ENCODE peak calls at places on chromosomes 1 and 21, in five cellular contexts. F, B, O, A and I are unnamed samples.

GRCh38 chr1:154973344-154974085 is 966 bp upstream of the CKS1B start:
- DNase-seq in F (peak), B (peak), O (peak), A (peak), I (peak)

GRCh38 chr21:44982558-44983244 is 42.9 kb downstream of the SLX9 start:
- DNase-seq in F (no peak), B (no peak), O (no peak), A (peak), I (no peak)

GRCh38 chr1:7434566-7434965 is 336.5 kb upstream of the VAMP3 start:
- DNase-seq in F (no peak), B (no peak), O (no peak), A (no peak), I (no peak)

GRCh38 chr1:22618056-22618455 is 18.4 kb upstream of the C1QA start:
- DNase-seq in F (no peak), B (no peak), O (no peak), A (no peak), I (no peak)

GRCh38 chr1:14929547-14930223 is 223.9 kb upstream of the TMEM51 start:
- DNase-seq in F (no peak), B (peak), O (no peak), A (no peak), I (no peak)

GRCh38 chr1:165862448-165862847 is 35.0 kb downstream of the UCK2 start:
- DNase-seq in F (no peak), B (no peak), O (no peak), A (no peak), I (no peak)

GRCh38 chr1:55338448-55338820 is 123.3 kb upstream of the USP24 start:
- DNase-seq in F (no peak), B (no peak), O (no peak), A (no peak), I (no peak)

GRCh38 chr21:29697555-29698193 is 242.1 kb downstream of the GRIK1 start:
- DNase-seq in F (no peak), B (peak), O (no peak), A (no peak), I (no peak)

GRCh38 chr21:39613029-39613934 is 542 bp downstream of the B3GALT5 start:
- DNase-seq in F (peak), B (no peak), O (no peak), A (no peak), I (no peak)

GRCh38 chr1:219220945-219221344 is 47.3 kb downstream of the LYPLAL1 start:
- DNase-seq in F (no peak), B (peak), O (peak), A (no peak), I (no peak)

GRCh38 chr21:18499761-18500376 is 96.3 kb upstream of the TMPRSS15 start:
- DNase-seq in F (peak), B (peak), O (no peak), A (peak), I (peak)

GRCh38 chr1:107821340-107821739 is 143.6 kb downstream of the VAV3 start:
- DNase-seq in F (no peak), B (no peak), O (no peak), A (no peak), I (no peak)

GRCh38 chr1:12475158-12475934 is 142.7 kb downstream of the DHRS3 start:
- DNase-seq in F (no peak), B (peak), O (no peak), A (peak), I (no peak)
- TF ChIP-seq RFX5 in F (no peak), B (no peak), O (no peak), A (no peak), I (no peak)

GRCh38 chr1:212699839-212700596 is at the start of gene BATF3:
- DNase-seq in F (peak), B (no peak), O (no peak), A (no peak), I (peak)

GRCh38 chr1:212700892-212701819 is 1.5 kb upstream of the BATF3 start:
- DNase-seq in F (peak), B (peak), O (no peak), A (no peak), I (peak)

GRCh38 chr1:212701910-212702309 is 2.3 kb upstream of the BATF3 start:
- DNase-seq in F (no peak), B (no peak), O (no peak), A (no peak), I (peak)

GRCh38 chr1:212699104-212699838 is 369 bp downstream of the BATF3 start:
- DNase-seq in F (peak), B (peak), O (no peak), A (peak), I (peak)

GRCh38 chr1:212700597-212700891 is 904 bp upstream of the BATF3 start:
- DNase-seq in F (peak), B (no peak), O (no peak), A (no peak), I (no peak)
- TF ChIP-seq REST in F (no peak), B (no peak), O (no peak), A (no peak), I (no peak)

GRCh38 chr21:42436914-42437313 is 33.2 kb downstream of the UBASH3A start:
- DNase-seq in F (no peak), B (no peak), O (no peak), A (no peak), I (no peak)

GRCh38 chr21:42438316-42439205 is 34.9 kb downstream of the UBASH3A start:
- DNase-seq in F (no peak), B (no peak), O (no peak), A (no peak), I (no peak)

GRCh38 chr21:42439284-42440186 is 35.8 kb downstream of the UBASH3A start:
- DNase-seq in F (no peak), B (no peak), O (no peak), A (no peak), I (no peak)

GRCh38 chr21:42435833-42436232 is 32.1 kb downstream of the UBASH3A start:
- DNase-seq in F (no peak), B (no peak), O (no peak), A (no peak), I (no peak)

GRCh38 chr21:42437786-42438185 is 34.1 kb downstream of the UBASH3A start:
- DNase-seq in F (peak), B (no peak), O (no peak), A (no peak), I (no peak)
- TF ChIP-seq RFX5 in F (no peak), B (no peak), O (no peak), A (no peak), I (no peak)

GRCh38 chr1:233033366-233033765 is 83.0 kb downstream of the NTPCR start:
- DNase-seq in F (no peak), B (no peak), O (no peak), A (no peak), I (no peak)
- TF ChIP-seq REST in F (no peak), B (no peak), O (no peak), A (no peak), I (no peak)

GRCh38 chr1:89100366-89100765 is 25.5 kb downstream of the GBP2 start:
- DNase-seq in F (no peak), B (no peak), O (no peak), A (no peak), I (no peak)
- TF ChIP-seq RFX5 in F (no peak), B (no peak), O (no peak), A (no peak), I (no peak)

DNA sequence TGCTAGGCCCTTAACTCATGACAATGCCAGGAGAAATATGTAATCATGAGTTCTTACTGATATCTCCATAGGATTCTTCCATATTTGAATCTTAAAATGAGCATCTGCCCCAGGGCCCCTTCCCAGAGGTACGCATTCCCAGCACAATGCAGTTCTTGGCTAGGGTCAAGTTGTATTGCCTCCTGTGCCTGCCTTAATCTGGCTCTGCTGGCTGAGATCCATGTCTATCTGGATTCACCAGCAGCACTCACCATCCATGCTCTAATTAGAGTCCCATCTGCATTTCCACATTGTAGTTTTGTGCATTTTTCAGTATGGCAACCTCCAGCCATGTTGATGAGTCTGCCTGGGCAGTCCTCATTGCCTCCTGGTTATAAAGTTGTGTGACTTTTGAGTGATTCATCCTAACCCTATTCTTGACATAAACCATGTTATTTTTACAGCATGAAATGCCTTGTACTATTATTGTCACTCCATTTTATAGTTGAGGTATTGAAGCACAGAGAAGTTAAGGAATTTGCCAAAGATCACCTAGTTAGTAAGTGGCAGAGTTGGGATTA is 55.9 kb downstream of the CAMSAP2 start:
- DNase-seq in F (no peak), B (no peak), O (no peak), A (no peak), I (no peak)
- TF ChIP-seq REST in F (no peak), B (no peak), O (no peak), A (no peak), I (no peak)

GRCh38 chr1:38178236-38178635 is 131.6 kb upstream of the POU3F1 start:
- DNase-seq in F (no peak), B (no peak), O (no peak), A (no peak), I (no peak)

GRCh38 chr1:38175062-38175461 is 128.5 kb upstream of the POU3F1 start:
- DNase-seq in F (no peak), B (no peak), O (no peak), A (no peak), I (no peak)

GRCh38 chr1:38183747-38184146 is 137.2 kb upstream of the POU3F1 start:
- DNase-seq in F (no peak), B (no peak), O (no peak), A (no peak), I (no peak)

GRCh38 chr1:38183094-38183493 is 136.5 kb upstream of the POU3F1 start:
- DNase-seq in F (no peak), B (peak), O (no peak), A (no peak), I (no peak)

DNA sequence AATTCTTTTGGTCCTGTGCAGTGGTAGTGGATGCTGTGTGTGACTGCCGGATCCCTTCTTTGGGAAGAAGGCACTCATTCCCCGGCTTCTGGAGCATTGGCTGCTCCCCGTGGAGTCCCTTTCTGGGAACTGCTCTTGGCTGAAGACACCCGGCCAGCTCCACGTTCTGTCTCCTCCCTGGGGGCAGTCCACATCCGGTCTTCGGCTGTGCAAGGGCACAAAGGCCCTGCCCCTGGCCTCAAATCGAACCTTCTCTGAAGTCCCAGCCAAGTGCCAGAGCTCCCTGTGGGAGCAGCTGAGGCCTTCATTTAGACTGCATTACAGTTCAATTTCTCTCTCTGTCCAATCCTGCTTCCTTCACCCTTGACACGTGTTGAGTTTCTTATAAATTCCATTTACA is 132.8 kb upstream of the POU3F1 start:
- DNase-seq in F (no peak), B (no peak), O (no peak), A (no peak), I (no peak)
- TF ChIP-seq RFX5 in F (no peak), B (no peak), O (no peak), A (no peak), I (no peak)

DNA sequence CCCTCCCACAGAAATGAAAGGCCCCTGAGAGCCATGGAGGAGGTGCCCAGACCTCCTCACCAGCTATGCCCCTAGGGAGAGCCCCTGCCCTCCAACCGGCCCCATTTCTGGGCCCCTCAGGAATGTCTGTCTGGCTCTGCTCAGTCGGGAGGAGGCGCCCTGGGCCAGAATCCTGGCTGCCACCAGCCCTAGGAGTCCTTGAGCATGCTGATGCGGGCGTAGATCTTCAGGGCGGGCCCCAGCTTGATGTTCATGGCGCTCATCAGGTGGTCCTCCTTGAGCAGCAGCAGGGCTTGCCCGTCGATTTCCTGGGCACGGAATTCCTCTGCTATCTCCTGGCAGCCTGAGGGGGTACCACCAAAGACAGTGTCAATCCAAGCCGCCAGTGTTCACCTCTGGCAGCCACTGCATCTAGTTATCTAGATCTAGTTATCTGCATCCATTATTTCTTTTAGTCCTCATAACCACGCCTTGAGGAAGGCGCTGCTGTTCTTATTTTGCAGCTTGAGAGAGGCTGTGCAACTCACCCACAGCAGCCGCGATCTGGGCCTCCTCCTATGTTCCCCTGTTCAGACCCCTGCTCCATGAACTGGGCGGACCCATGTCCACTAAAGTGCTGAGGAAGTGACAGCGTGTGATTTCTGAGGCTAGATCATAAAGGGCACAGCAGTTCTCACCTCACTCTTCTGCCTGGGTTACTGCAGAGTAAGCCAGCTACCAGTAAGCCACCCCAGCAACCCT is 3.9 kb upstream of the A3GALT2 start:
- DNase-seq in F (no peak), B (no peak), O (no peak), A (no peak), I (no peak)
- TF ChIP-seq REST in F (no peak), B (no peak), O (no peak), A (no peak), I (no peak)

GRCh38 chr1:42239555-42239954 is 75.0 kb upstream of the GUCA2A start:
- DNase-seq in F (no peak), B (no peak), O (no peak), A (no peak), I (no peak)

GRCh38 chr1:42239041-42239440 is 74.5 kb upstream of the GUCA2A start:
- DNase-seq in F (no peak), B (no peak), O (no peak), A (no peak), I (no peak)

GRCh38 chr1:42240964-42241755 is 76.6 kb upstream of the GUCA2A start:
- DNase-seq in F (no peak), B (no peak), O (no peak), A (no peak), I (no peak)
- TF ChIP-seq RFX5 in F (no peak), B (no peak), O (no peak), A (no peak), I (no peak)